ENCODE peak calls at places on chromosomes 3 and 15, in four cellular contexts. B is mesothelial cell of epicardium, C is breast epithelium, F is nucleus accumbens. Q is an unnamed sample.

GRCh38 chr15:60591491-60592385 is 112.8 kb upstream of the ICE2 start:
- DNase-seq in B (peak), C (no peak), F (peak), Q (peak)

GRCh38 chr3:22713936-22714335 is 489.2 kb upstream of the UBE2E2 start:
- DNase-seq in B (no peak), C (no peak), F (no peak), Q (no peak)

GRCh38 chr3:23004971-23005370 is 198.2 kb upstream of the UBE2E2 start:
- DNase-seq in B (no peak), C (no peak), F (no peak), Q (no peak)

GRCh38 chr15:91857224-91857585 is 3.7 kb downstream of the SLCO3A1 start:
- DNase-seq in B (no peak), C (no peak), F (no peak), Q (no peak)

GRCh38 chr15:45276851-45277250 is 24.8 kb downstream of the SLC28A2 start:
- DNase-seq in B (no peak), C (no peak), F (no peak), Q (peak)

GRCh38 chr15:34248190-34248589 is 23.4 kb downstream of the EMC4 start:
- DNase-seq in B (no peak), C (no peak), F (no peak), Q (no peak)

GRCh38 chr15:73632670-73633058 is 525 bp downstream of the NPTN start:
- DNase-seq in B (peak), C (no peak), F (no peak), Q (no peak)

GRCh38 chr15:96703087-96703486 is 372.6 kb downstream of the NR2F2 start:
- DNase-seq in B (no peak), C (no peak), F (no peak), Q (no peak)

GRCh38 chr3:38267689-38268477 is 2.3 kb downstream of the SLC22A13 start:
- DNase-seq in B (no peak), C (no peak), F (no peak), Q (no peak)

GRCh38 chr3:45795882-45796765 is at the start of gene SLC6A20:
- DNase-seq in B (no peak), C (no peak), F (no peak), Q (no peak)

GRCh38 chr3:65811050-65811766 is 227.5 kb downstream of the MAGI1 start:
- DNase-seq in B (no peak), C (no peak), F (no peak), Q (no peak)

GRCh38 chr15:40330368-40330836 is 6.9 kb downstream of the INAFM2 start:
- DNase-seq in B (no peak), C (peak), F (no peak), Q (no peak)

GRCh38 chr15:79170256-79170664 is 79.7 kb upstream of the RASGRF1 start:
- DNase-seq in B (no peak), C (no peak), F (no peak), Q (peak)

GRCh38 chr3:69343875-69344274 is 42.0 kb downstream of the FRMD4B start:
- DNase-seq in B (no peak), C (no peak), F (no peak), Q (no peak)

GRCh38 chr15:71083349-71083748 is 31.9 kb upstream of the THSD4 start:
- DNase-seq in B (no peak), C (no peak), F (no peak), Q (no peak)

GRCh38 chr15:67542192-67542461 is 376 bp upstream of the MAP2K5 start:
- DNase-seq in B (no peak), C (no peak), F (no peak), Q (peak)

GRCh38 chr15:44545934-44546802 is 9.2 kb downstream of the EIF3J start:
- DNase-seq in B (no peak), C (no peak), F (no peak), Q (no peak)

GRCh38 chr15:77568960-77569646 is 63.6 kb downstream of the LINGO1 start:
- DNase-seq in B (no peak), C (peak), F (no peak), Q (no peak)

GRCh38 chr3:163971861-163972260 is 1106.4 kb downstream of the SI start:
- DNase-seq in B (no peak), C (no peak), F (no peak), Q (no peak)

GRCh38 chr15:99631256-99631655 is 65.5 kb downstream of the MEF2A start:
- DNase-seq in B (no peak), C (no peak), F (no peak), Q (no peak)

GRCh38 chr3:114762144-114762543 is 384.9 kb downstream of the ZBTB20 start:
- DNase-seq in B (no peak), C (no peak), F (no peak), Q (no peak)

GRCh38 chr15:30788595-30788994 is 115.1 kb upstream of the FAN1 start:
- DNase-seq in B (no peak), C (no peak), F (no peak), Q (no peak)

GRCh38 chr15:36644156-36644896 is 64.9 kb downstream of the CDIN1 start:
- DNase-seq in B (no peak), C (no peak), F (no peak), Q (peak)

GRCh38 chr3:117853923-117854322 is 1144.3 kb downstream of the TUSC7 start:
- DNase-seq in B (no peak), C (no peak), F (no peak), Q (no peak)

GRCh38 chr15:33007295-33007855 is 187.1 kb downstream of the FMN1 start:
- DNase-seq in B (no peak), C (no peak), F (no peak), Q (peak)

GRCh38 chr3:177725165-177725564 is 527.9 kb upstream of the TBL1XR1 start:
- DNase-seq in B (no peak), C (no peak), F (no peak), Q (no peak)

GRCh38 chr15:65020419-65020818 is 9.0 kb downstream of the MTFMT start:
- DNase-seq in B (no peak), C (no peak), F (no peak), Q (no peak)

GRCh38 chr3:122003112-122003511 is 18.9 kb downstream of the ILDR1 start:
- DNase-seq in B (no peak), C (no peak), F (no peak), Q (no peak)

GRCh38 chr15:101013769-101014223 is 94.6 kb downstream of the LRRK1 start:
- DNase-seq in B (peak), C (no peak), F (no peak), Q (no peak)

GRCh38 chr3:149964296-149964695 is 6.4 kb downstream of the PFN2 start:
- DNase-seq in B (no peak), C (no peak), F (no peak), Q (no peak)

GRCh38 chr15:81314378-81314777 is 9.6 kb downstream of the STARD5 start:
- DNase-seq in B (no peak), C (no peak), F (no peak), Q (no peak)

GRCh38 chr3:154018100-154018696 is 103.0 kb upstream of the ARHGEF26 start:
- DNase-seq in B (peak), C (no peak), F (no peak), Q (peak)

GRCh38 chr15:69074011-69074842 is 59.7 kb downstream of the NOX5 start:
- DNase-seq in B (peak), C (peak), F (no peak), Q (peak)

GRCh38 chr3:87987952-87988351 is 70.9 kb downstream of the CGGBP1 start:
- DNase-seq in B (no peak), C (no peak), F (no peak), Q (no peak)

GRCh38 chr3:18987862-18988447 is 160.4 kb upstream of the KCNH8 start:
- DNase-seq in B (no peak), C (no peak), F (no peak), Q (peak)

GRCh38 chr3:14121859-14122258 is 2.8 kb downstream of the CHCHD4 start:
- DNase-seq in B (no peak), C (no peak), F (no peak), Q (no peak)